ENCODE peak calls at places on chromosomes 1 and 21, in seven cellular contexts. S is IMR-90; T is T-cell; V is heart left ventricle; Q is mucosa of descending colon; R is activated CD8-positive, alpha-beta T cell treated with anti-CD3 and anti-CD28 coated beads for 36 hours; Z is HCT116. K is an unnamed sample.

GRCh38 chr1:68043443-68044090 is 6.9 kb downstream of the DIRAS3 start:
- ATAC-seq in S (no peak), T (no peak), V (no peak), Q (no peak), R (no peak), Z (no peak), K (no peak)

GRCh38 chr1:6365047-6365446 is 28.5 kb downstream of the ACOT7 start:
- ATAC-seq in S (no peak), T (peak), V (no peak), Q (no peak), R (peak), Z (no peak), K (no peak)

GRCh38 chr21:38956791-38957571 is 151.3 kb downstream of the ETS2 start:
- ATAC-seq in S (no peak), T (no peak), V (peak), Q (peak), R (no peak), Z (no peak), K (no peak)

GRCh38 chr1:234732260-234732659 is 122.3 kb upstream of the IRF2BP2 start:
- ATAC-seq in S (no peak), T (no peak), V (no peak), Q (no peak), R (no peak), Z (no peak), K (no peak)

GRCh38 chr1:43881415-43881814 is 52.2 kb upstream of the ARTN start:
- ATAC-seq in S (no peak), T (no peak), V (peak), Q (no peak), R (no peak), Z (peak), K (no peak)

GRCh38 chr1:161986328-161986727 is 37.3 kb downstream of the OLFML2B start:
- ATAC-seq in S (no peak), T (no peak), V (no peak), Q (no peak), R (no peak), Z (no peak), K (no peak)

GRCh38 chr1:46689326-46689725 is 17.7 kb downstream of the TEX38 start:
- ATAC-seq in S (no peak), T (no peak), V (no peak), Q (no peak), R (no peak), Z (no peak), K (no peak)

GRCh38 chr1:89530690-89531089 is 6.1 kb downstream of the LRRC8B start:
- ATAC-seq in S (no peak), T (no peak), V (no peak), Q (no peak), R (no peak), Z (no peak), K (no peak)

GRCh38 chr1:13517193-13517812 is 3.5 kb upstream of the LRRC38 start:
- ATAC-seq in S (no peak), T (no peak), V (no peak), Q (no peak), R (no peak), Z (peak), K (no peak)

GRCh38 chr1:208058212-208059155 is 147.6 kb upstream of the CD34 start:
- ATAC-seq in S (no peak), T (no peak), V (no peak), Q (no peak), R (no peak), Z (no peak), K (no peak)

GRCh38 chr1:99645699-99646531 is at the start of gene PALMD:
- ATAC-seq in S (peak), T (no peak), V (peak), Q (peak), R (no peak), Z (peak), K (peak)

GRCh38 chr1:215845224-215845902 is 278.3 kb downstream of the KCTD3 start:
- ATAC-seq in S (peak), T (no peak), V (no peak), Q (no peak), R (no peak), Z (peak), K (no peak)

GRCh38 chr1:30668026-30668425 is 55.4 kb downstream of the MATN1 start:
- ATAC-seq in S (peak), T (no peak), V (no peak), Q (peak), R (no peak), Z (peak), K (no peak)

GRCh38 chr1:239814306-239814881 is 277.3 kb upstream of the FMN2 start:
- ATAC-seq in S (peak), T (peak), V (no peak), Q (peak), R (peak), Z (no peak), K (peak)

GRCh38 chr1:59915516-59915915 is 11.1 kb downstream of the CYP2J2 start:
- ATAC-seq in S (no peak), T (no peak), V (no peak), Q (no peak), R (no peak), Z (no peak), K (no peak)

GRCh38 chr1:169729991-169730390 is 3.9 kb downstream of the SELE start:
- ATAC-seq in S (no peak), T (no peak), V (no peak), Q (peak), R (no peak), Z (no peak), K (no peak)

GRCh38 chr1:171794085-171794484 is 12.6 kb downstream of the METTL13 start:
- ATAC-seq in S (peak), T (peak), V (no peak), Q (no peak), R (peak), Z (peak), K (no peak)

GRCh38 chr1:108188801-108189200 is 11.3 kb downstream of the SLC25A24 start:
- ATAC-seq in S (no peak), T (no peak), V (no peak), Q (no peak), R (peak), Z (no peak), K (no peak)

GRCh38 chr21:17455028-17455353 is 57.9 kb upstream of the CXADR start:
- ATAC-seq in S (no peak), T (no peak), V (no peak), Q (no peak), R (no peak), Z (no peak), K (no peak)

GRCh38 chr1:26784023-26784871 is 3.5 kb upstream of the PIGV start:
- ATAC-seq in S (peak), T (no peak), V (peak), Q (peak), R (no peak), Z (no peak), K (peak)

GRCh38 chr1:2528966-2529750 is 905 bp downstream of the HES5 start:
- ATAC-seq in S (no peak), T (no peak), V (no peak), Q (peak), R (no peak), Z (no peak), K (no peak)

GRCh38 chr21:43884012-43884860 is 19.2 kb downstream of the AGPAT3 start:
- ATAC-seq in S (peak), T (peak), V (peak), Q (peak), R (peak), Z (peak), K (no peak)

GRCh38 chr1:230708631-230709580 is 5.0 kb downstream of the AGT start:
- ATAC-seq in S (no peak), T (no peak), V (peak), Q (peak), R (no peak), Z (peak), K (peak)

GRCh38 chr21:36973986-36974850 is 7.7 kb upstream of the HLCS start:
- ATAC-seq in S (no peak), T (no peak), V (no peak), Q (peak), R (peak), Z (no peak), K (no peak)

GRCh38 chr1:206834711-206835110 is 30.7 kb upstream of the IL20 start:
- ATAC-seq in S (no peak), T (no peak), V (peak), Q (no peak), R (no peak), Z (no peak), K (peak)